ENCODE peak calls at places on chromosomes 1 and 21, in seven cellular contexts. Y, O, W, S, M, K and E are unnamed samples.

GRCh38 chr1:33327587-33328325 is 6.9 kb upstream of the A3GALT2 start:
- DNase-seq in Y (no peak), O (peak; percentile 100), W (no peak), S (no peak), M (no peak), K (peak; percentile 99), E (no peak)

GRCh38 chr1:55051621-55052020 is 12.3 kb downstream of the PCSK9 start:
- DNase-seq in Y (no peak), O (no peak), W (no peak), S (no peak), M (no peak), K (no peak), E (no peak)

GRCh38 chr1:220409751-220410370 is 118.1 kb upstream of the MARK1 start:
- DNase-seq in Y (no peak), O (no peak), W (no peak), S (peak; percentile 28), M (no peak), K (no peak), E (no peak)

GRCh38 chr1:223639333-223639749 is 26.2 kb downstream of the CAPN8 start:
- DNase-seq in Y (no peak), O (no peak), W (no peak), S (no peak), M (no peak), K (peak; percentile 6), E (no peak)

GRCh38 chr1:9793291-9793690 is 30.5 kb downstream of the CLSTN1 start:
- DNase-seq in Y (no peak), O (no peak), W (no peak), S (no peak), M (no peak), K (no peak), E (no peak)

GRCh38 chr1:33433509-33434362 is 2.8 kb upstream of the PHC2 start:
- DNase-seq in Y (peak; percentile 95), O (peak; percentile 100), W (no peak), S (peak; percentile 88), M (no peak), K (peak; percentile 100), E (no peak)

GRCh38 chr1:109776206-109776835 is 12.6 kb upstream of the EPS8L3 start:
- DNase-seq in Y (no peak), O (no peak), W (no peak), S (no peak), M (no peak), K (no peak), E (no peak)

GRCh38 chr1:7510389-7510931 is 260.6 kb upstream of the VAMP3 start:
- DNase-seq in Y (no peak), O (peak; percentile 27), W (no peak), S (no peak), M (no peak), K (no peak), E (no peak)

GRCh38 chr1:181258971-181259745 is 170.7 kb downstream of the IER5 start:
- DNase-seq in Y (no peak), O (no peak), W (no peak), S (no peak), M (no peak), K (no peak), E (no peak)

GRCh38 chr1:154420172-154420571 is 15.0 kb downstream of the IL6R start:
- DNase-seq in Y (peak; percentile 15), O (peak; percentile 85), W (no peak), S (no peak), M (peak; percentile 33), K (peak; percentile 96), E (no peak)

GRCh38 chr1:6596351-6596750 is 6.3 kb downstream of the KLHL21 start:
- DNase-seq in Y (no peak), O (no peak), W (no peak), S (no peak), M (no peak), K (no peak), E (no peak)

GRCh38 chr1:107467811-107468210 is 327.0 kb downstream of the NTNG1 start:
- DNase-seq in Y (no peak), O (no peak), W (no peak), S (no peak), M (no peak), K (no peak), E (no peak)

GRCh38 chr1:155324717-155325595 is 4.3 kb downstream of the RUSC1 start:
- DNase-seq in Y (peak; percentile 60), O (no peak), W (peak; percentile 67), S (peak; percentile 84), M (no peak), K (peak; percentile 45), E (no peak)

GRCh38 chr1:178682429-178682828 is 42.6 kb upstream of the RALGPS2 start:
- DNase-seq in Y (no peak), O (no peak), W (no peak), S (no peak), M (no peak), K (peak; percentile 27), E (no peak)

GRCh38 chr1:197672347-197672746 is 102.9 kb downstream of the DENND1B start:
- DNase-seq in Y (no peak), O (no peak), W (no peak), S (no peak), M (no peak), K (no peak), E (no peak)

GRCh38 chr1:44067258-44068250 is 36.3 kb upstream of the SLC6A9 start:
- DNase-seq in Y (peak; percentile 39), O (no peak), W (no peak), S (no peak), M (no peak), K (no peak), E (no peak)

GRCh38 chr1:35737111-35737510 is 18.4 kb upstream of the C1orf216 start:
- DNase-seq in Y (no peak), O (no peak), W (no peak), S (no peak), M (no peak), K (no peak), E (no peak)

GRCh38 chr1:233843523-233844204 is 60.8 kb upstream of the SLC35F3 start:
- DNase-seq in Y (no peak), O (no peak), W (no peak), S (peak; percentile 48), M (no peak), K (no peak), E (no peak)

GRCh38 chr1:13766906-13767564 is 67.0 kb downstream of the PRDM2 start:
- DNase-seq in Y (no peak), O (no peak), W (no peak), S (no peak), M (no peak), K (peak; percentile 84), E (no peak)

GRCh38 chr1:30034627-30035521 is 688.5 kb downstream of the MATN1 start:
- DNase-seq in Y (no peak), O (no peak), W (no peak), S (peak; percentile 44), M (no peak), K (peak; percentile 10), E (no peak)

GRCh38 chr1:114771992-114772391 is 8.5 kb downstream of the SIKE1 start:
- DNase-seq in Y (peak; percentile 7), O (no peak), W (no peak), S (no peak), M (no peak), K (no peak), E (no peak)

GRCh38 chr21:24220466-24220865 is 1386.8 kb downstream of the MRPL39 start:
- DNase-seq in Y (no peak), O (no peak), W (peak; percentile 3), S (no peak), M (no peak), K (no peak), E (no peak)

GRCh38 chr21:45459171-45460010 is 54.4 kb downstream of the COL18A1 start:
- DNase-seq in Y (no peak), O (no peak), W (no peak), S (no peak), M (no peak), K (no peak), E (no peak)